ENCODE peak calls at places on chromosomes 3 and 15, in six cellular contexts. X, M, S, F, T and L are unnamed samples.
A peak's percentile ranks its signal among the peaks of the same experiment; 100 is the strongest.

GRCh38 chr15:69159805-69160140 is 662 bp upstream of the GLCE start:
- DNase-seq in X (no peak), M (no peak), S (no peak), F (no peak), T (no peak), L (no peak)

GRCh38 chr3:122493296-122493695 is 21.4 kb downstream of the KPNA1 start:
- DNase-seq in X (no peak), M (peak; percentile 82), S (peak; percentile 75), F (peak; percentile 50), T (no peak), L (no peak)

GRCh38 chr15:58240191-58240932 is 102.2 kb downstream of the AQP9 start:
- DNase-seq in X (no peak), M (no peak), S (no peak), F (no peak), T (no peak), L (no peak)

GRCh38 chr3:155805204-155805801 is 775 bp downstream of the C3orf33 start:
- DNase-seq in X (peak; percentile 43), M (no peak), S (no peak), F (peak; percentile 66), T (no peak), L (no peak)

GRCh38 chr15:91484141-91484540 is 369.4 kb upstream of the SLCO3A1 start:
- DNase-seq in X (no peak), M (no peak), S (no peak), F (no peak), T (no peak), L (no peak)

GRCh38 chr15:52976050-52976449 is 185.9 kb upstream of the ONECUT1 start:
- DNase-seq in X (no peak), M (no peak), S (no peak), F (no peak), T (no peak), L (no peak)

GRCh38 chr3:14324224-14324944 is 78.0 kb upstream of the SLC6A6 start:
- DNase-seq in X (no peak), M (no peak), S (peak; percentile 54), F (peak; percentile 19), T (no peak), L (no peak)

GRCh38 chr3:149534671-149535394 is 60.3 kb downstream of the TM4SF4 start:
- DNase-seq in X (peak; percentile 86), M (peak; percentile 70), S (peak; percentile 63), F (peak; percentile 72), T (no peak), L (no peak)

GRCh38 chr3:147793841-147794240 is 384.7 kb downstream of the ZIC1 start:
- DNase-seq in X (no peak), M (peak; percentile 18), S (no peak), F (peak; percentile 41), T (no peak), L (no peak)

GRCh38 chr3:122268257-122269024 is 56.6 kb upstream of the CSTA start:
- DNase-seq in X (no peak), M (no peak), S (peak; percentile 5), F (no peak), T (no peak), L (no peak)

GRCh38 chr3:60444898-60445297 is 806.4 kb downstream of the FHIT start:
- DNase-seq in X (no peak), M (no peak), S (no peak), F (no peak), T (no peak), L (no peak)

DNA sequence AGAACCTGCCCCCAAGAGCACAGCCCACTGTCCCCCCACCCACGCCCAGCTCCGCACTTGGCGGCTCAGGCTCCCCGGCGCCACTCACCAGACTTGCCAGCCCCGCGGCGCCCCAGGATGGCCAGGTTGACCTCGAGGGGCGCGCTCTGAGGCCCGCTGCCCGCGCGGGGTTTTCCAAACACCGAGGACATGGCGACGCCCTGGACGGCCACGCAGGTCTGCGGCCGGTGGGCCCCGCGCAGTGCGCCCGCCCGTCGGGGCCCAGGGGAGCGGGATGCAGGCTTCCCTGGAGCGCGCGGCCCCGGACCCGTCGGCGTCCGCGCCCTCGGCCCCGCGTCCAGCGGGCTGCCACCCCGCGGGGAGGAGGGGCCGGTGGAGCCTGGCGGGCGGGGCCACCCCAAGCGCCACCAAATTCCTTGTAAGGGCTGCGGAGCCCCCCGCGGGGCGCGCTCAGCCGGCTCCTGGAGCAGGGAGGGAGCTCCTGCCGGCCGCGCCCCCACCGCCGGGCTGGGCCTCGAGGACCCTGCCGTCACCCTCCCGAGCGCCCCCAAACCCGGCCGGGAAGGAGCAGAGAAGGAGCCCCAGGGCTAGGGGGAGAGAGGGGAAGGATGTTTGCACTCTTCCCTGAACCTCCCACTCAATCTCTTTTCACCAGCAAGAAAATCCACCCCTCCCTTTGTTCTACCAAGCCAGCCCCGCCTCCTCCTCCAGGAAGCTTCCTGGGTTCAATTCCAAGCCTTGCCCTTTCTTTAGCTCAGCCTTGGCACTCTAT is at the start of gene RASL12:
- DNase-seq in X (no peak), M (no peak), S (peak; percentile 71), F (no peak), T (peak; percentile 78), L (peak; percentile 37)
- H3K4me3 ChIP-seq in X (peak within 1 kb of the TSS; percentile 38), M (peak within 1 kb of the TSS; percentile 17), S (peak within 1 kb of the TSS; percentile 88), F (peak within 1 kb of the TSS; percentile 38), T (peak within 1 kb of the TSS; percentile 50), L (peak within 1 kb of the TSS; percentile 41)

GRCh38 chr3:50156991-50157493 is 1.9 kb downstream of the SEMA3F start:
- DNase-seq in X (no peak), M (peak; percentile 25), S (no peak), F (peak; percentile 42), T (peak; percentile 71), L (no peak)
- H3K4me3 ChIP-seq in X (peak overlapping the region; percentile 74), M (peak overlapping the region; percentile 47), S (no peak overlapping the region), F (peak overlapping the region; percentile 59), T (peak overlapping the region; percentile 69), L (no peak overlapping the region)

GRCh38 chr3:169286214-169286613 is 377.3 kb downstream of the MECOM start:
- DNase-seq in X (no peak), M (no peak), S (no peak), F (no peak), T (no peak), L (no peak)
- H3K4me3 ChIP-seq in X (no peak overlapping the region), M (no peak overlapping the region), S (no peak overlapping the region), F (no peak overlapping the region), T (no peak overlapping the region), L (no peak overlapping the region)

DNA sequence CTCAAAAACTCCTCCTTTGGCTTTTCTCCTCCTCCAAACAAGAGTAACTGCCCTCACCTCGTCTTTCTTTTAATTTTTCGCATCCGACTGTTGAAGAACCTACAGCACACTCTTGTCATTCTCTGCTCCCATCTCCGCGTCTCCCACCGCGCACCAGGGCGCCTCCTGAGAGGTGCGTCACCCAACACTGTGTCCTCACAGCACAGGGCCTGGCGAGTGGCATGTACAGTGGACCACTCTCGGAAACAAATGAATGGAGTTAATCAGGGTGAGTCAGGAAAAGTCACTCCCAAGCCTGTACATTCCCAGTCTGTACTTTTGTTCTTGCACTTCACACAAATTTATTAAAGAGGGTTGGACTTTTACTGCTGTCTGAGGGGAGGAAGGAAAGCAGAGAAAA is 564 bp downstream of the COL6A6 start:
- DNase-seq in X (peak; percentile 2), M (no peak), S (no peak), F (peak; percentile 62), T (no peak), L (no peak)
- H3K4me3 ChIP-seq in X (no peak overlapping the region), M (no peak overlapping the region), S (no peak overlapping the region), F (peak overlapping the region; percentile 54), T (peak overlapping the region; percentile 61), L (no peak overlapping the region)

DNA sequence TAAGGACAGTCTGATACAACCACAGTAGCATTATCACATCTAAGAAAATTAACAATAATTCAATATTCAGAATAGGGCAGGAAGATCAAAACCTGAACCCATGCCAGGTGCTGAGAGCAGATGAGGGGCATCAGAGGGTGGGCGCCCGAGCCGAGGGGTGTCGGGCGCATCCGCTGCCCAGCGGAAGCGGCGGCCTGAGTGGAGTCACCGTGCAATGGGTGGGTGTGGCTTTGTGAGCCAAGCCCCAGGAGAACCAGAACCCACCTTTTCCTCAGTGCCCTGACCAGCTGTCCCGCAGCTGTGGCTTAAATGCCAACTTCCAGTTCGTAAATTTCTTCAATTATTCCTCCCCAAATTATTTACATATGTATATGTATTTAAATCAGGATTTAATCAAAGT is 1.1 kb downstream of the DNAH1 start:
- DNase-seq in X (no peak), M (no peak), S (no peak), F (peak; percentile 23), T (no peak), L (no peak)
- H3K4me3 ChIP-seq in X (no peak overlapping the region), M (peak overlapping the region; percentile 51), S (no peak overlapping the region), F (peak overlapping the region; percentile 59), T (peak overlapping the region; percentile 40), L (no peak overlapping the region)

GRCh38 chr3:49775538-49775937 is 10.8 kb downstream of the IP6K1 start:
- DNase-seq in X (no peak), M (no peak), S (no peak), F (no peak), T (no peak), L (no peak)
- H3K4me3 ChIP-seq in X (no peak overlapping the region), M (no peak overlapping the region), S (no peak overlapping the region), F (no peak overlapping the region), T (no peak overlapping the region), L (no peak overlapping the region)

DNA sequence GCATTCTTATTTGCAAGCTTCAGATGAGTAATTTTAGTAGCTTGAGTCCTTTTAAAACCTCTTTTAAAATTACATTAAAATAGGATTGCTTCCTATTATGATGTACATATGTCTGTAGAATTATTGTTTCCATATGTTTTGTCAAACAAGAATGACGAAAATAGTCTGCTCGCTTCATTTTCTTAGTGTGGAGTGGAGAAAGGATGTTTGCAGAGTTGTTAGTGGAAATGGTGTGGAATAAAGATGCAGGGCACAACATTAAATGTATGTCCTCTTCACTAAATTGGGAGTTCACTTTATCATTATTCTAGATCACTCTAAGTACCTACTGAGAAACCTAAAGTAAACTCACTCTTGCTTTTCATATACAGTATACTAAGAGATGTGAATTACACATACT is 59.5 kb downstream of the CMSS1 start:
- DNase-seq in X (no peak), M (no peak), S (peak; percentile 29), F (no peak), T (no peak), L (no peak)
- H3K4me3 ChIP-seq in X (no peak overlapping the region), M (no peak overlapping the region), S (no peak overlapping the region), F (peak overlapping the region; percentile 95), T (no peak overlapping the region), L (no peak overlapping the region)

GRCh38 chr3:50237754-50238548 is 1.9 kb downstream of the GNAI2 start:
- DNase-seq in X (no peak), M (peak; percentile 78), S (peak; percentile 80), F (peak; percentile 95), T (peak; percentile 65), L (no peak)

GRCh38 chr3:50237133-50237651 is 1.2 kb downstream of the GNAI2 start:
- DNase-seq in X (no peak), M (peak; percentile 46), S (peak; percentile 34), F (peak; percentile 69), T (peak; percentile 60), L (no peak)

GRCh38 chr3:50239649-50240048 is 3.6 kb downstream of the GNAI2 start:
- DNase-seq in X (no peak), M (no peak), S (no peak), F (no peak), T (no peak), L (no peak)

GRCh38 chr3:50236484-50237132 is 604 bp downstream of the GNAI2 start:
- DNase-seq in X (no peak), M (no peak), S (peak; percentile 6), F (no peak), T (peak; percentile 60), L (no peak)

GRCh38 chr3:50238549-50239026 is 2.6 kb downstream of the GNAI2 start:
- DNase-seq in X (peak; percentile 41), M (no peak), S (no peak), F (peak; percentile 81), T (no peak), L (no peak)
- H3K4me3 ChIP-seq in X (no peak overlapping the region), M (peak overlapping the region; percentile 83), S (peak overlapping the region; percentile 77), F (peak overlapping the region; percentile 94), T (peak overlapping the region; percentile 91), L (no peak overlapping the region)